ENCODE peak calls at places on chromosomes 6 and 20, in four cellular contexts. T, H, E and U are unnamed samples.

GRCh38 chr6:146785001-146785585 is 186.3 kb downstream of the ADGB start:
- DNase-seq in T (no peak), H (no peak), E (peak; percentile 79), U (no peak)

GRCh38 chr6:98844244-98845161 is 10.1 kb downstream of the POU3F2 start:
- DNase-seq in T (no peak), H (no peak), E (no peak), U (no peak)

GRCh38 chr6:32369678-32370077 is 2.0 kb downstream of the TSBP1 start:
- DNase-seq in T (peak; percentile 58), H (no peak), E (no peak), U (no peak)

GRCh38 chr20:54043044-54043967 is 27.1 kb downstream of the BCAS1 start:
- DNase-seq in T (no peak), H (no peak), E (no peak), U (no peak)

GRCh38 chr6:116111552-116112528 is 11.2 kb downstream of the NT5DC1 start:
- DNase-seq in T (no peak), H (no peak), E (peak; percentile 68), U (no peak)

GRCh38 chr20:35015863-35016193 is 60.2 kb downstream of the MYH7B start:
- DNase-seq in T (no peak), H (no peak), E (no peak), U (no peak)

GRCh38 chr6:79520534-79520933 is 16.7 kb downstream of the LCA5 start:
- DNase-seq in T (no peak), H (no peak), E (no peak), U (no peak)

GRCh38 chr6:70673601-70674000 is 5.9 kb downstream of the SMAP1 start:
- DNase-seq in T (no peak), H (no peak), E (peak; percentile 14), U (no peak)

GRCh38 chr20:34045294-34045693 is 51.6 kb downstream of the RALY start:
- DNase-seq in T (no peak), H (no peak), E (no peak), U (no peak)

GRCh38 chr6:21133902-21134301 is 459.6 kb upstream of the SOX4 start:
- DNase-seq in T (no peak), H (no peak), E (no peak), U (no peak)

GRCh38 chr6:99022039-99022609 is 74.4 kb upstream of the FBXL4 start:
- DNase-seq in T (no peak), H (no peak), E (no peak), U (no peak)

GRCh38 chr6:105509506-105510331 is 106.8 kb upstream of the PREP start:
- DNase-seq in T (no peak), H (no peak), E (peak; percentile 4), U (no peak)

GRCh38 chr20:25223179-25223661 is 24.7 kb upstream of the PYGB start:
- DNase-seq in T (peak; percentile 90), H (no peak), E (peak; percentile 90), U (no peak)

GRCh38 chr6:81988446-81988845 is 236.0 kb upstream of the TENT5A start:
- DNase-seq in T (no peak), H (no peak), E (no peak), U (no peak)

GRCh38 chr6:43627008-43627825 is 1.8 kb downstream of the GTPBP2 start:
- DNase-seq in T (peak; percentile 82), H (no peak), E (peak; percentile 58), U (no peak)

GRCh38 chr6:1362643-1363042 is 26.7 kb upstream of the FOXF2 start:
- DNase-seq in T (no peak), H (no peak), E (no peak), U (no peak)

GRCh38 chr20:32516985-32517873 is 67.9 kb downstream of the NOL4L start:
- DNase-seq in T (no peak), H (no peak), E (no peak), U (no peak)

GRCh38 chr6:156729248-156729647 is 47.9 kb upstream of the ARID1B start:
- DNase-seq in T (peak; percentile 18), H (no peak), E (peak; percentile 32), U (no peak)

DNA sequence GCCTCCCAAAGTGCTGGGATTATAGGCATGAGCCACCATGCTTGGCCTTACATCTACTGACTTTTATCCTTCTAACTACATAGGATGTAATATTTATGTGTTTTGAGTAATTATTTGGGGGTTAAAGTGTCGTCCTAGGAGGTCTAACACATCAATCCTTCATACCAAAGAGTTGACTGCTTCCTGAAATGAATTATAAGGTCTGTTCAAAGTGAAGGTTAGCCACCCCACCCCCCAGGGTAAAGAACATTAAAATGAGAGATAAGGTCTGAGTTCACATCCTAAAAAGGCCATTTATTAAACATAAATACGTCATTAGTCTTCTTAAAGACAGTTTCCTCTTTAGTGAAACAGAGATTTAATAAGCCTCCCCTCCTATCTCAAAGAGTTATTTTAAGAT is 33.8 kb downstream of the TNFAIP3 start:
- DNase-seq in T (no peak), H (no peak), E (no peak), U (no peak)
- TF ChIP-seq CTCF in T (no peak), H (no peak), E (no peak), U (no peak)

DNA sequence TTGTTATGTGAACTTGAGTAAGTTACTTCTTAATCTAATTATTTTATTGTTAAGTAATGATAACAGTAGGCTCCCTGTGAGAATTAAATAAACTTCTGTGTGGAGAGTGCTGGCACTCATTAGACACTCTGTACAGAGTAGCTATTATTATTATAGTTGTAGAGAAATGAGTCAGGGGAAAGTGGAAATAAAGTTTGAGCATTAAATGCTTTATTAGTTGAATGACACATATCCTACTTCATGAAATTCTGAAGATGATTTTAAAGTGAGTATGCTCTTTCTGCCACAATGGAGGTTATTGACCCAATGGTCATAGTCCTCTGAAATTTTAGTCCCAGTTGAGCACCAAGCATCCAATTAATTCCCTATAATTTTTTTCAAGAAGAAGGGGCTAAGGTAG is 5.9 kb downstream of the ECI2 start:
- DNase-seq in T (no peak), H (no peak), E (no peak), U (no peak)
- TF ChIP-seq CTCF in T (no peak), H (no peak), E (no peak), U (no peak)

GRCh38 chr6:52573295-52573694 is 3.6 kb downstream of the TRAM2 start:
- DNase-seq in T (no peak), H (no peak), E (no peak), U (no peak)
- TF ChIP-seq CTCF in T (peak; percentile 32), H (no peak), E (no peak), U (no peak)

GRCh38 chr6:14135865-14136539 is 18.4 kb downstream of the CD83 start:
- DNase-seq in T (no peak), H (no peak), E (peak; percentile 46), U (no peak)
- TF ChIP-seq CTCF in T (no peak), H (no peak), E (no peak), U (no peak)

DNA sequence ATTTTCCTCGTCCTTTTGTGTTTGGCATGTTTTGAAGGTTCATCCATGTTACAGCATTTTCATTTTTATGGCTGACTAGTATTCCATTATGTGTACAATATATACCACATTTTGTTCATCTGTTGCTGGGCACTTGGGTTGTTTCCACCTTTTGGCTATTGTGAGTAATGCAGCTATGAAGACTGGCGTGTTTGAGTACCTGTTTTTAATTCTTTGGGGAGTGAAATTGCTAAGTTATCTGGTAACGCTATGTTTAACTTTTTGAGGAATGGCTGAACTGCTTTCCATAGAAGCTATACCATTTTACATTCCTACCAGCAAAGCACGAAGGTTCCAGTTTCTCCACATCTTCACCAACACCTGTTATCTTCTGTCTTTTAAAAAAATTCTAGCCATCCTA is 37.0 kb upstream of the MYL9 start:
- DNase-seq in T (no peak), H (no peak), E (no peak), U (no peak)
- TF ChIP-seq CTCF in T (peak; percentile 19), H (no peak), E (no peak), U (no peak)

GRCh38 chr20:62427172-62428007 is at the start of gene RBBP8NL:
- DNase-seq in T (no peak), H (no peak), E (no peak), U (no peak)
- TF ChIP-seq CTCF in T (no peak), H (no peak), E (no peak), U (no peak)

GRCh38 chr6:72246926-72247325 is 360.6 kb downstream of the RIMS1 start:
- DNase-seq in T (no peak), H (no peak), E (peak; percentile 7), U (no peak)
- TF ChIP-seq CTCF in T (no peak), H (no peak), E (no peak), U (peak; percentile 34)

DNA sequence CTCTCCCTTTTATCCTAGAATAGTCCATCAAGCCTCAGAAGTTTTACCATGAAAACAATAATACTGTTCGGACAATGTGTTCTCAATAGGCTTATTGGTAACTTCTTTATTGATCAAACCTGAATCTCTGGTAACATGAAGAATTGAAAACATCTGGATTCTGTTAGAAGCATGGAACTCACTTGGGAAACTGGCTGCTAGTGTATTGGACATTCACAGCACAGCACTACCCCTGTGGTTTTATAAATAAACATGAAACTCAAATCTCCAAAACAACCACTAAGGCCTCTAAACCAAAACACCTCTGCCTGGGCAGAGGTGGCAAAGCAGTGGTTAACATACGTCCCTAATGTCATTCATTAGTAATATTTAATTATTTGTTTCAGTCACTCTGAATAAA is 157.6 kb upstream of the KCNQ5 start:
- DNase-seq in T (peak; percentile 56), H (no peak), E (no peak), U (no peak)
- TF ChIP-seq CTCF in T (no peak), H (no peak), E (no peak), U (no peak)